ENCODE peak calls at places on chromosomes 12 and 14, in six cellular contexts. P, Z, S, B, K and V are unnamed samples.

GRCh38 chr12:121494093-121494787 is 86.6 kb downstream of the KDM2B start:
- DNase-seq in S (peak), P (no peak), K (no peak), Z (no peak), B (peak), V (no peak)

GRCh38 chr12:32252199-32253073 is 145.8 kb downstream of the BICD1 start:
- DNase-seq in S (no peak), Z (no peak), K (no peak), P (no peak), B (no peak), V (no peak)

GRCh38 chr12:29004936-29005304 is 144.2 kb upstream of the FAR2 start:
- DNase-seq in K (no peak), P (no peak), B (no peak), S (no peak), Z (no peak), V (no peak)

GRCh38 chr12:68080577-68080976 is 79.0 kb downstream of the IFNG start:
- DNase-seq in P (no peak), S (no peak), B (no peak), K (no peak), Z (no peak), V (no peak)

GRCh38 chr12:105882404-105882803 is 256.4 kb downstream of the NUAK1 start:
- DNase-seq in Z (peak), B (peak), K (peak), S (peak), P (no peak), V (no peak)

GRCh38 chr12:57889541-57889989 is 43.0 kb upstream of the CTDSP2 start:
- DNase-seq in P (peak), S (peak), B (peak), Z (peak), K (peak), V (no peak)

GRCh38 chr12:27277846-27278260 is 33.8 kb downstream of the STK38L start:
- DNase-seq in S (peak), P (no peak), Z (peak), K (peak), B (peak), V (no peak)

GRCh38 chr12:26226119-26226518 is 30.7 kb downstream of the SSPN start:
- DNase-seq in P (no peak), Z (no peak), B (no peak), K (no peak), S (no peak), V (no peak)

GRCh38 chr12:48106574-48107251 is 834 bp upstream of the SENP1 start:
- DNase-seq in Z (no peak), K (no peak), B (no peak), P (no peak), S (no peak), V (no peak)

GRCh38 chr12:52263761-52264434 is 10.5 kb upstream of the KRT86 start:
- DNase-seq in B (no peak), K (no peak), P (no peak), Z (no peak), S (no peak), V (no peak)

GRCh38 chr14:95039993-95040348 is 117.4 kb downstream of the DICER1 start:
- DNase-seq in B (no peak), K (no peak), S (no peak), Z (no peak), P (no peak), V (peak)

GRCh38 chr14:41302776-41303175 is 303.9 kb upstream of the LRFN5 start:
- DNase-seq in K (no peak), P (no peak), S (no peak), B (no peak), Z (no peak), V (no peak)

GRCh38 chr12:86264451-86265328 is 8.5 kb upstream of the MGAT4C start:
- DNase-seq in B (no peak), S (no peak), K (no peak), Z (no peak), P (no peak), V (no peak)

GRCh38 chr12:124464062-124464461 is 103.3 kb downstream of the NCOR2 start:
- DNase-seq in K (no peak), B (peak), Z (no peak), P (peak), S (no peak), V (no peak)

GRCh38 chr14:102013669-102014200 is 49.4 kb downstream of the DYNC1H1 start:
- DNase-seq in P (no peak), B (no peak), Z (no peak), K (no peak), S (no peak), V (no peak)

GRCh38 chr14:60848066-60848465 is 113.5 kb downstream of the MNAT1 start:
- DNase-seq in Z (no peak), K (no peak), P (no peak), B (no peak), S (no peak), V (no peak)

GRCh38 chr12:6547987-6548386 is 7.9 kb downstream of the IFFO1 start:
- DNase-seq in S (no peak), K (peak), Z (no peak), B (peak), P (peak), V (no peak)

GRCh38 chr12:72083096-72083825 is 144.6 kb downstream of the TPH2 start:
- DNase-seq in P (no peak), Z (no peak), S (no peak), K (no peak), B (no peak), V (no peak)

GRCh38 chr12:45634273-45634917 is 95.1 kb upstream of the ARID2 start:
- DNase-seq in P (no peak), S (no peak), Z (no peak), K (no peak), B (no peak), V (no peak)

GRCh38 chr12:123135688-123136087 is 15.2 kb downstream of the PITPNM2 start:
- DNase-seq in Z (no peak), P (no peak), S (no peak), K (no peak), B (no peak), V (no peak)

GRCh38 chr12:124646385-124647230 is 79.2 kb upstream of the NCOR2 start:
- DNase-seq in S (no peak), K (no peak), B (no peak), Z (no peak), P (no peak), V (no peak)

GRCh38 chr14:21075719-21076437 is 5.8 kb downstream of the ARHGEF40 start:
- DNase-seq in K (no peak), S (no peak), Z (no peak), B (no peak), P (no peak), V (no peak)

GRCh38 chr12:662541-663292 is 528 bp downstream of the NINJ2 start:
- DNase-seq in B (peak), K (peak), S (no peak), Z (no peak), P (no peak), V (no peak)

GRCh38 chr14:68935761-68936209 is 43.3 kb downstream of the ACTN1 start:
- DNase-seq in K (peak), B (peak), P (no peak), S (no peak), Z (no peak), V (no peak)

GRCh38 chr14:56552615-56553014 is 27.0 kb upstream of the TMEM260 start:
- DNase-seq in Z (no peak), B (no peak), P (no peak), K (no peak), S (no peak), V (no peak)

GRCh38 chr12:30863839-30864238 is 62.7 kb upstream of the TSPAN11 start:
- DNase-seq in K (no peak), P (no peak), Z (no peak), S (no peak), B (no peak), V (no peak)

GRCh38 chr14:21486640-21487087 is 9.7 kb downstream of the TOX4 start:
- DNase-seq in K (peak), P (no peak), S (peak), Z (peak), B (peak), V (no peak)

GRCh38 chr14:99565383-99565782 is 38.6 kb downstream of the CCDC85C start:
- DNase-seq in B (no peak), K (no peak), S (no peak), Z (no peak), P (no peak), V (no peak)

GRCh38 chr14:76762617-76763361 is 1.5 kb downstream of the VASH1 start:
- DNase-seq in P (no peak), Z (no peak), S (no peak), K (no peak), B (no peak), V (peak)

GRCh38 chr12:110270125-110270962 is 10.7 kb upstream of the ATP2A2 start:
- DNase-seq in P (peak), Z (no peak), K (peak), B (peak), S (peak), V (no peak)

GRCh38 chr12:50786498-50787231 is 22.8 kb downstream of the ATF1 start:
- DNase-seq in S (peak), Z (peak), K (peak), B (peak), P (peak), V (no peak)

GRCh38 chr12:65818454-65819382 is 5.6 kb upstream of the HMGA2 start:
- DNase-seq in B (no peak), K (peak), P (no peak), Z (no peak), S (no peak), V (no peak)

GRCh38 chr12:105109465-105110212 is 2.1 kb downstream of the WASHC4 start:
- DNase-seq in Z (no peak), P (no peak), K (peak), B (peak), S (no peak), V (no peak)

GRCh38 chr12:114743289-114743688 is 59.3 kb upstream of the TBX3 start:
- DNase-seq in P (no peak), B (no peak), Z (no peak), S (no peak), K (no peak), V (no peak)
- TF ChIP-seq CTCF in P (no peak), B (no peak), Z (no peak), S (no peak), K (no peak), V (no peak)

GRCh38 chr12:132075026-132075713 is 68.9 kb downstream of the DDX51 start:
- DNase-seq in K (no peak), P (no peak), B (no peak), Z (no peak), S (no peak), V (no peak)
- TF ChIP-seq CTCF in K (peak), P (peak), B (peak), Z (peak), S (peak), V (peak)

GRCh38 chr12:1935700-1936378 is 17.4 kb upstream of the CACNA2D4 start:
- DNase-seq in S (no peak), K (no peak), B (no peak), Z (no peak), P (no peak), V (peak)

GRCh38 chr12:1935242-1935641 is 16.8 kb upstream of the CACNA2D4 start:
- DNase-seq in S (no peak), P (no peak), Z (no peak), K (no peak), B (no peak), V (peak)

GRCh38 chr12:1937481-1938224 is 19.2 kb upstream of the CACNA2D4 start:
- DNase-seq in S (no peak), K (no peak), Z (no peak), B (no peak), P (no peak), V (no peak)

GRCh38 chr12:1934831-1935230 is 16.4 kb upstream of the CACNA2D4 start:
- DNase-seq in B (no peak), Z (no peak), K (no peak), S (no peak), P (no peak), V (peak)

GRCh38 chr12:1936406-1937320 is 18.2 kb upstream of the CACNA2D4 start:
- DNase-seq in S (no peak), B (peak), P (peak), Z (no peak), K (peak), V (no peak)
- TF ChIP-seq CTCF in S (no peak), B (no peak), P (no peak), Z (no peak), K (no peak), V (no peak)

DNA sequence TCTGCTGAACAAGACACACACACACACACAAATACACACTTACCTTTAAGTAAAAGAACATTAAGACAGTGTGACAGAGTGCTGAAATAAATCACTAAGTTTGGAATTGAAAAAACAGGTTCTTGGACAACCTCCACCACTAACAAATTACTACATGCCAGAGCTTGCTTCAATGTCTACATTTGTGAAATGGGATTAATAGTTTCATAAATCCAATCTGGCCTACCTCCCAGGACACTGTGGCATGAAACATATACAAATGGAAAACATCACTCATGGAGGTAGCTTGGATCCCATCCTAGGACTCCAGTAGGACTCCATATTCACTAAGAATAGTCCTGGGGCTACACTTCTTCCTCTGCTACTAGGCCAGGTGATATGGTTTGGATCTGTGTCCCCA is 8.2 kb upstream of the CCDC60 start:
- DNase-seq in Z (no peak), B (no peak), P (no peak), S (no peak), K (no peak), V (no peak)
- TF ChIP-seq CTCF in Z (no peak), B (no peak), P (no peak), S (no peak), K (no peak), V (no peak)